ENCODE peak calls at places on chromosome 1, in seven cellular contexts. J is HCT116, P is IMR-90, K is fibroblast of lung, E is HepG2, Y is endothelial cell of umbilical vein, C is PC-3. N is an unnamed sample.

GRCh38 chr1:182359645-182360044 is 31.9 kb downstream of the GLUL start:
- DNase-seq in J (no peak), Y (no peak), E (no peak), C (no peak), P (no peak), K (no peak), N (no peak)

GRCh38 chr1:243549791-243550190 is 293.9 kb downstream of the SDCCAG8 start:
- DNase-seq in P (no peak), C (no peak), Y (no peak), E (no peak), J (no peak), K (no peak), N (no peak)

GRCh38 chr1:234925440-234926251 is 203.0 kb downstream of the TOMM20 start:
- DNase-seq in Y (peak), J (peak), E (peak), P (peak), C (peak), K (peak), N (peak)

GRCh38 chr1:78855258-78855657 is 151.3 kb downstream of the ADGRL4 start:
- DNase-seq in K (no peak), E (no peak), J (no peak), C (no peak), Y (no peak), P (no peak), N (no peak)

GRCh38 chr1:26156285-26157038 is 2.4 kb upstream of the FAM110D start:
- DNase-seq in E (no peak), Y (peak), P (no peak), J (no peak), K (no peak), C (no peak), N (no peak)

GRCh38 chr1:20731057-20731991 is 1.2 kb downstream of the SH2D5 start:
- DNase-seq in K (no peak), C (no peak), E (no peak), P (no peak), Y (no peak), J (no peak), N (no peak)

GRCh38 chr1:209176866-209177430 is 406.6 kb upstream of the CAMK1G start:
- DNase-seq in E (no peak), K (no peak), P (no peak), J (no peak), C (peak), Y (no peak), N (no peak)

GRCh38 chr1:86687595-86687994 is 16.8 kb upstream of the SH3GLB1 start:
- DNase-seq in P (no peak), E (no peak), Y (peak), C (peak), K (peak), J (no peak), N (no peak)

GRCh38 chr1:32946413-32946812 is 18.2 kb downstream of the RNF19B start:
- DNase-seq in C (no peak), P (no peak), Y (peak), K (no peak), E (peak), J (no peak), N (no peak)

GRCh38 chr1:155188268-155188667 is 14.6 kb downstream of the TRIM46 start:
- DNase-seq in J (no peak), E (no peak), C (no peak), K (no peak), Y (no peak), P (no peak), N (no peak)

GRCh38 chr1:1402081-1402900 is 3.2 kb upstream of the CCNL2 start:
- DNase-seq in C (peak), J (peak), K (peak), E (peak), P (peak), Y (peak), N (peak)

GRCh38 chr1:6800728-6801127 is 15.5 kb downstream of the CAMTA1 start:
- DNase-seq in Y (peak), E (no peak), K (peak), C (no peak), J (no peak), P (peak), N (no peak)

GRCh38 chr1:6275826-6276764 is 15.2 kb upstream of the GPR153 start:
- DNase-seq in P (peak), Y (no peak), C (no peak), E (no peak), J (no peak), K (peak), N (no peak)

GRCh38 chr1:28830814-28831213 is 18.8 kb downstream of the OPRD1 start:
- DNase-seq in K (no peak), C (no peak), E (no peak), J (no peak), P (no peak), Y (no peak), N (no peak)

GRCh38 chr1:161913482-161914140 is 110.1 kb downstream of the OLFML2B start:
- DNase-seq in K (peak), P (peak), C (peak), E (peak), Y (no peak), J (no peak), N (peak)

GRCh38 chr1:213154056-213154677 is 103.1 kb downstream of the RPS6KC1 start:
- DNase-seq in Y (no peak), E (no peak), C (peak), J (no peak), P (no peak), K (no peak), N (no peak)

GRCh38 chr1:218658294-218658693 is 313.2 kb downstream of the TGFB2 start:
- DNase-seq in Y (no peak), P (peak), J (no peak), C (peak), E (no peak), K (peak), N (no peak)

GRCh38 chr1:26094677-26095383 is 16.8 kb upstream of the PDIK1L start:
- DNase-seq in E (no peak), P (no peak), C (peak), Y (no peak), J (no peak), K (no peak), N (no peak)

GRCh38 chr1:4778056-4778455 is 123.6 kb downstream of the AJAP1 start:
- DNase-seq in C (peak), Y (no peak), K (no peak), P (no peak), E (no peak), J (no peak), N (no peak)

GRCh38 chr1:85599076-85599491 is 18.5 kb downstream of the CCN1 start:
- DNase-seq in P (peak), Y (no peak), J (no peak), K (no peak), C (peak), E (no peak), N (no peak)

GRCh38 chr1:240515505-240515904 is 96.5 kb downstream of the GREM2 start:
- DNase-seq in K (peak), P (peak), E (no peak), Y (no peak), C (peak), J (no peak), N (no peak)

GRCh38 chr1:28591708-28592313 is at the start of gene RAB42:
- DNase-seq in J (no peak), C (no peak), E (peak), P (no peak), K (peak), Y (no peak), N (no peak)

GRCh38 chr1:161046574-161047167 is 894 bp upstream of the USF1 start:
- DNase-seq in J (no peak), Y (no peak), P (no peak), K (no peak), E (no peak), C (no peak), N (no peak)

GRCh38 chr1:47650205-47650604 is 212.4 kb downstream of the FOXD2 start:
- DNase-seq in P (peak), C (peak), J (peak), K (peak), Y (peak), E (no peak), N (peak)

GRCh38 chr1:179807691-179808485 is 64.8 kb downstream of the FAM163A start:
- DNase-seq in C (peak), K (peak), P (peak), J (no peak), Y (peak), E (peak), N (peak)

GRCh38 chr1:89566761-89567174 is 42.1 kb downstream of the LRRC8B start:
- DNase-seq in K (peak), P (peak), E (no peak), J (no peak), C (no peak), Y (no peak), N (no peak)

GRCh38 chr1:30707412-30708360 is 15.7 kb downstream of the MATN1 start:
- DNase-seq in E (peak), C (peak), Y (peak), J (peak), K (peak), P (peak), N (peak)

GRCh38 chr1:242412921-242413320 is 111.6 kb downstream of the PLD5 start:
- DNase-seq in Y (no peak), J (no peak), E (no peak), P (no peak), K (no peak), C (no peak), N (no peak)

GRCh38 chr1:203250936-203251335 is 21.5 kb upstream of the CHIT1 start:
- DNase-seq in K (no peak), C (peak), E (no peak), P (no peak), Y (no peak), J (no peak), N (peak)

GRCh38 chr1:43949663-43950062 is 2.9 kb downstream of the IPO13 start:
- DNase-seq in J (no peak), K (no peak), P (no peak), E (no peak), Y (no peak), C (no peak), N (no peak)

GRCh38 chr1:183385746-183386145 is 32.4 kb downstream of the NMNAT2 start:
- DNase-seq in Y (no peak), K (no peak), C (no peak), E (no peak), J (no peak), P (no peak), N (no peak)

GRCh38 chr1:166843769-166844596 is 4.7 kb downstream of the POGK start:
- DNase-seq in J (no peak), K (peak), C (no peak), Y (peak), P (peak), E (no peak), N (no peak)

GRCh38 chr1:61455400-61455799 is 269.5 kb downstream of the TM2D1 start:
- DNase-seq in C (no peak), Y (no peak), E (no peak), K (peak), P (no peak), J (no peak), N (no peak)

GRCh38 chr1:77416692-77417450 is 135.1 kb downstream of the AK5 start:
- DNase-seq in J (peak), C (peak), E (peak), K (no peak), P (peak), Y (peak), N (no peak)
- H3K9ac ChIP-seq in J (no peak), C (peak), E (no peak), K (no peak), P (no peak), Y (no peak), N (no peak)

GRCh38 chr1:46614604-46614984 is 2.0 kb downstream of the MOB3C start:
- DNase-seq in P (no peak), E (no peak), J (no peak), C (no peak), K (no peak), Y (no peak), N (no peak)

GRCh38 chr1:46616277-46617107 is at the start of gene MOB3C:
- DNase-seq in K (peak), C (peak), E (no peak), Y (peak), J (no peak), P (peak), N (peak)

GRCh38 chr1:46613661-46614603 is 2.7 kb downstream of the MOB3C start:
- DNase-seq in K (peak), J (no peak), P (peak), C (peak), E (no peak), Y (peak), N (peak)

GRCh38 chr1:46615735-46616134 is 876 bp downstream of the MOB3C start:
- DNase-seq in K (no peak), P (no peak), J (no peak), C (no peak), E (no peak), Y (no peak), N (no peak)

GRCh38 chr1:46615088-46615487 is 1.5 kb downstream of the MOB3C start:
- DNase-seq in C (no peak), Y (no peak), J (no peak), P (no peak), K (no peak), E (no peak), N (no peak)
- H3K4me2 ChIP-seq in C (peak), Y (no peak), J (peak), P (no peak), K (peak), E (no peak), N (peak)

GRCh38 chr1:10056599-10056987 is 23.8 kb downstream of the UBE4B start:
- DNase-seq in K (no peak), C (no peak), P (no peak), E (no peak), J (no peak), Y (no peak), N (no peak)
- H2AFZ ChIP-seq in K (no peak), C (no peak), P (no peak), E (no peak), J (no peak), Y (no peak), N (no peak)

GRCh38 chr1:42784946-42785693 is at the start of gene TMEM269:
- DNase-seq in Y (peak), J (no peak), P (no peak), C (no peak), K (peak), E (no peak), N (no peak)
- H3K9ac ChIP-seq in Y (no peak), J (no peak), P (no peak), C (no peak), K (peak), E (no peak), N (no peak)

GRCh38 chr1:19393051-19393450 is 80.9 kb downstream of the SLC66A1 start:
- DNase-seq in Y (no peak), E (no peak), P (no peak), K (no peak), C (no peak), J (no peak), N (no peak)

GRCh38 chr1:19391596-19391981 is 79.5 kb downstream of the SLC66A1 start:
- DNase-seq in Y (no peak), J (no peak), P (no peak), E (no peak), K (no peak), C (no peak), N (no peak)

GRCh38 chr1:19390166-19390850 is 78.2 kb downstream of the SLC66A1 start:
- DNase-seq in P (no peak), E (no peak), Y (no peak), C (no peak), J (no peak), K (no peak), N (no peak)

GRCh38 chr1:19392221-19392620 is 80.1 kb downstream of the SLC66A1 start:
- DNase-seq in J (no peak), K (no peak), C (no peak), P (no peak), Y (no peak), E (no peak), N (no peak)

DNA sequence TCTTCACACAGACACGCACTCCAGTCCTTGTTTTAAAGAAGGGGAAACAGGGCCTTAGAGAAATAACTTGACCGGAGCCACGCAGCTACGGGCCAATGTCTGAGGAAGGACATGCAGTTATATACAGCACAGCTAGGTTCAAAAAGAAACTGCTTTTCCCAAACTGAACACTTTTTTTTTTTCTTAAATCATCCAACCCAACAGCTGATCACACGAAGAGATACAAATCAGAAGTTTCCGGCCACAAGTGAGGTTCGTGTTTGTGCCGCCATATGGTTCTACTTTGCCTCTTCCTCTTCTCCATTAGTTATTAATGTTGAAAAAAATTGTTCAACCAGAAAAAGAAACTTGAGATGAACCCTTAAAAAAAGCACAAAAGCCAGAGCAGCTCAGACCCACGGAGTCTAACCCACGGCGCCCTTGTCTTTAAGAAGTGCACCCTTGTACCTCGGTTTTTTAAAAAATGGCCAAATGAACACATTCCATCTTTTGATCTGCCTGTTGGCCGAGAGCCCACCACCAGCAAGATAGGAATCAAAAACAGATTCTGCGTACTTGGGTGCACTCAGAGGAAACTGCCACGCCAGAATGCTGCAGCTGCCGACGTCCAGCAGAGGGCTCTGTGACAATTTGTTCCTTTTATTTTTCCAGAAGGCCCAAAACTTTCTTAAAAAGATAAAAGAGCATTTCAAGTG is 78.9 kb downstream of the SLC66A1 start:
- DNase-seq in E (no peak), C (peak), P (peak), Y (peak), J (peak), K (peak), N (peak)
- H3K4me2 ChIP-seq in E (no peak), C (no peak), P (peak), Y (peak), J (no peak), K (peak), N (no peak)

DNA sequence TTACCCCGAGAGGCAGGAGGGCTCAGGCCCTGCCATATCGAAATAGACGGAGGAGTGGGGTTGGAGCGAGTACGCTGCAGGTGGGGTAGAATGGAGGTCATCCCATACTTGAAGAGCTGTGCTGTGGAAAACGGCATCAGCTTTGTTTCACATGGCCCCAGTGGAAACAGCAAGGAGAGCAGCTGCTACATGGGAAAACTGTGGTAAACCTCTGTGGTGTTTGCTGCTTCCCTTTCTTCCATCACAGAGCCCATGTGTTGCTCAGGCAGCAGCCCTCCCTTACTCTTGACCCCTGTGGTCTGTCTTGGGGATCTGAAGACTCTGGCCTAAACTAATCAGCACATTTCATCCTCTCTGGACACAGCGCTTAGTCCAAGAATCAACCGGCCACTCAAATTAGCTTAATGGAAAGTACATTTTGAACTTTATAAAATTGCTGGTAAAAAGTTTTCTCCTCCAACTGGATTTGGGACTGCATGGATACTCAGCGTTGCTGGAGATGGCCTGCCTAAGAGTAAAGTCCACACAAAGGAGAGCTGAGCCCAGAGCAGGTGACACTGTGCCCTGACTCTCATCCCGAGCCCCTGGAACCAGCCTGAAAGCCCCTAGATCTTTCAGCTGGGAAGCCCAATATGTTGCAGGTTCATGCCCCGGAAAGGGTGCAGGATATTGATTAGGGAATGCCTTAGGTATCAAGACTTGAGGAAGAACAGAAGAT is 127.1 kb upstream of the GADD45A start:
- DNase-seq in P (no peak), J (no peak), C (no peak), K (peak), Y (no peak), E (no peak), N (no peak)
- H2AFZ ChIP-seq in P (no peak), J (no peak), C (no peak), K (no peak), Y (no peak), E (no peak), N (no peak)

GRCh38 chr1:58874757-58875755 is 91.2 kb upstream of the JUN start:
- DNase-seq in K (peak), Y (peak), P (peak), C (peak), E (peak), J (no peak), N (peak)
- H3K9ac ChIP-seq in K (no peak), Y (no peak), P (no peak), C (no peak), E (peak), J (no peak), N (peak)

GRCh38 chr1:150751443-150751842 is 14.1 kb downstream of the CTSS start:
- DNase-seq in K (no peak), Y (no peak), J (no peak), P (no peak), C (no peak), E (no peak), N (no peak)

GRCh38 chr1:150753416-150753815 is 12.2 kb downstream of the CTSS start:
- DNase-seq in P (no peak), Y (no peak), C (no peak), E (no peak), J (no peak), K (no peak), N (no peak)

GRCh38 chr1:150748859-150749719 is 16.5 kb downstream of the CTSS start:
- DNase-seq in K (no peak), C (no peak), J (no peak), P (no peak), Y (no peak), E (no peak), N (peak)

GRCh38 chr1:150749720-150750311 is 15.8 kb downstream of the CTSS start:
- DNase-seq in C (no peak), J (no peak), Y (no peak), P (no peak), K (no peak), E (no peak), N (peak)
- H3K4me2 ChIP-seq in C (no peak), J (no peak), Y (no peak), P (no peak), K (no peak), E (no peak), N (no peak)

GRCh38 chr1:232278925-232279324 is 351.0 kb downstream of the SIPA1L2 start:
- DNase-seq in C (no peak), P (no peak), K (no peak), E (no peak), J (no peak), Y (no peak), N (no peak)

GRCh38 chr1:232274999-232275706 is 354.8 kb downstream of the SIPA1L2 start:
- DNase-seq in C (no peak), Y (no peak), E (no peak), K (no peak), J (no peak), P (no peak), N (no peak)

GRCh38 chr1:232279909-232280308 is 350.0 kb downstream of the SIPA1L2 start:
- DNase-seq in K (no peak), Y (no peak), P (no peak), J (no peak), C (no peak), E (no peak), N (no peak)

GRCh38 chr1:232274236-232274855 is 355.6 kb downstream of the SIPA1L2 start:
- DNase-seq in J (no peak), K (peak), P (no peak), E (no peak), Y (no peak), C (no peak), N (no peak)

DNA sequence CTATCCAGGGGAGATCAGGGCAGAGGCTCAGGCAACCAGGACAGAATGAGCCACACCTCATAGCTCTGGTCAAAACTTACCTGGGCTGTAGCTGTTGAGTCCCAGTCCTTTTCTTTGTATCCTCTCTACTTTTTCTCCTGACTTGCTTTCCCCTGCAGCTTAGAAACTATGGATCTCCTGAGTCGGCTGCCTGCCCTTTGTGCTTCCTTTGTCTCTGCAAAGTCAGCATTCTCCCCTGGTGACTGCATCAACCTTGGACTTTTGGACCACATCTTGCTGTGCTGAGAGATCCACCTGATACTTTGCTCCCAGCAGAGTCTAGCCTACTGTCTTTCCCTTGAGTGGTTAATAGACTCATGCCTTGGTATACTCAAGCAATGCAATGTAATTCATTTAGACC is 353.3 kb downstream of the SIPA1L2 start:
- DNase-seq in C (no peak), Y (no peak), E (no peak), K (no peak), J (no peak), P (no peak), N (no peak)
- H2AFZ ChIP-seq in C (no peak), Y (no peak), E (no peak), K (no peak), J (no peak), P (no peak), N (no peak)